ENCODE peak calls at places on chromosomes 7 and 10, in nine cellular contexts. W, R, U, V, C, H, Z, M and T are unnamed samples.

GRCh38 chr10:49783645-49784044 is 21.5 kb upstream of the OGDHL start:
- DNase-seq in W (no peak), Z (no peak), H (no peak), M (peak), C (no peak), R (no peak), U (no peak), V (no peak), T (no peak)

GRCh38 chr10:78215645-78216044 is 182.0 kb downstream of the RPS24 start:
- DNase-seq in C (no peak), M (no peak), R (peak), H (peak), V (no peak), W (peak), Z (no peak), U (peak), T (no peak)

GRCh38 chr7:131131746-131132431 is 195.8 kb upstream of the MKLN1 start:
- DNase-seq in V (no peak), R (no peak), H (no peak), C (no peak), W (no peak), U (no peak), M (no peak), Z (no peak), T (no peak)

GRCh38 chr10:62306663-62307062 is 38.0 kb upstream of the RTKN2 start:
- DNase-seq in Z (no peak), W (no peak), U (no peak), C (no peak), V (no peak), H (peak), M (no peak), R (no peak), T (no peak)

GRCh38 chr10:94546058-94546595 is 539 bp downstream of the HELLS start:
- DNase-seq in R (no peak), C (peak), Z (peak), V (no peak), W (peak), H (no peak), U (peak), M (peak), T (no peak)

GRCh38 chr10:16184911-16185310 is 251.9 kb upstream of the PTER start:
- DNase-seq in W (no peak), U (no peak), H (no peak), V (no peak), M (no peak), Z (no peak), R (no peak), C (no peak), T (no peak)

GRCh38 chr10:35042783-35043182 is 47.4 kb downstream of the CUL2 start:
- DNase-seq in W (no peak), H (no peak), Z (no peak), M (no peak), V (no peak), R (no peak), U (no peak), C (no peak), T (no peak)

GRCh38 chr10:133257489-133258065 is 19.1 kb downstream of the ADAM8 start:
- DNase-seq in U (peak), C (no peak), W (peak), M (peak), V (peak), Z (no peak), R (peak), H (peak), T (no peak)

GRCh38 chr10:7756360-7756992 is 31.3 kb downstream of the KIN start:
- DNase-seq in Z (no peak), C (peak), R (no peak), V (peak), U (peak), H (no peak), M (peak), W (peak), T (no peak)

GRCh38 chr7:8436965-8437364 is 3.6 kb downstream of the NXPH1 start:
- DNase-seq in W (peak), Z (peak), H (no peak), M (peak), U (no peak), C (peak), R (no peak), V (peak), T (peak)

DNA sequence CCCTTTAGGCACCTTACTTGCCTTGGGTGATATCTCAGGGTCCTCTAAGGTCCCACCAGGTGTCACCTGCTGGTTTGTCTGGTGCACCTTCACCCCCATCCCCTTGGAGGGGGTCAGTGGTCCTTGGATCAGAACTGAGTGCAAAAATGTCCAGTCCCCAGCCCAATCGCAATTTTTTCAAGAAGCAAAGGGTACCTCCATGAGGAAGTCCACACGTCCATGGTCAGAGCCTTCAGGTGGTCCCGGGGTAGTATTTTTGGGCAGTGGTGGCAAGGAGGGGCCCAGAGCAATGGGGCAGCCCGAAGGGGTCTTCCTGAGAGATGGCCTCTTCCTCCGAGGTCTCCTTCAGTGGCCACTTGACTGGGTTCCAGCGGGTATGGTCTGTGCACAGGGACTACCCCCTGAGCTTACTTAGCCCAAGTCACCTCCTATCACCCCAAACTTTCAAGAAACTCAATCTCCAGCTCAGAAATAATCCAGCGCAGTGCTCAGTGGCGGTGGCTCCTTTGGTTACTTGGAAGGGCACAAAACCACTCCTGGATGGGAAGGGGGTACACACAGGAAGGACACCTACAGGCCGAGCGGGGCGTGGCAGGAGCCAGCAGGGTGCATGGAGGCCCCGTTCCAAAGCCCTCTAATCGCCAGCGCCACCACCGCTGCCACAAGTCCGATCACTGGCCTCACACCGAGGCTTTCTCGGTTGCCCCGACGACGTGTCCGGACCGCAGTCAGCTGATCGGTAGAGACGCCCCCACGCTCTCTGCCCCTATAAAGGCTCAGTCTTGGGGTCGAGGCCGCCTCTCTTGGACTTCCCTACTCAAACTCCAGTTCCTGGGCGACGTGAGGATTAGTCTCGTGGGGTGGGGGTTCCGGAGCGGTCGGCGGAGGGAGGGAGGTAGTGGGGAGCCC is 4.5 kb downstream of the SAP25 start:
- DNase-seq in U (no peak), H (no peak), Z (no peak), R (peak), M (peak), W (peak), V (peak), C (no peak), T (peak)
- TF ChIP-seq CTCF in U (peak), H (peak), Z (peak), R (peak), M (peak), W (peak), V (peak), C (peak), T (peak)

GRCh38 chr7:80699030-80699638 is 60.7 kb downstream of the CD36 start:
- DNase-seq in H (no peak), U (peak), Z (peak), R (no peak), V (no peak), M (peak), C (peak), W (peak), T (no peak)
- TF ChIP-seq CTCF in H (peak), U (peak), Z (peak), R (peak), V (no peak), M (peak), C (peak), W (peak), T (peak)

DNA sequence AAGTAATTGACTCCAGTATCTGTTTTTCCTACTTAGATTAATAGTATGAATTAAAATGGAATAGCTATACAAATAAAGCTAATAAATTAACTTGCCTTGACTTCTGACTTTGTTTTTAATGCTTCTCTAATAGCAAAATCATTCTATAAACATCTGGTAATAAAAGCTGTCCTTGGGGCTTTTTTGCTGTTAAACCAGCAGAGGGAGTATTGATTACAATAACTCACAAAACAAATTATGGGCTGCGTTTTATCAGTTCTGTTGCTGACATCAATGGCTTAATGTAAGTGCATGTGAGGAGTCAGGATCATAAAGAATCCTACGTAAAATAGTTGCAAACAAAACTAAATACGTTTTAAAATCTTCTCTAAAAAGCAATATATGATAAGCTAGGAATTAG is 667.8 kb downstream of the PCDH15 start:
- DNase-seq in W (no peak), H (no peak), R (no peak), C (peak), V (no peak), U (no peak), M (peak), Z (no peak), T (no peak)
- TF ChIP-seq CTCF in W (no peak), H (no peak), R (no peak), C (peak), V (peak), U (no peak), M (peak), Z (peak), T (peak)

GRCh38 chr10:84075226-84076046 is 63.9 kb upstream of the GHITM start:
- DNase-seq in R (no peak), V (no peak), M (no peak), C (no peak), W (no peak), U (no peak), Z (no peak), H (no peak), T (no peak)

GRCh38 chr10:84076047-84076388 is 63.3 kb upstream of the GHITM start:
- DNase-seq in W (peak), R (no peak), C (no peak), Z (peak), U (peak), H (no peak), M (no peak), V (no peak), T (no peak)

GRCh38 chr10:84077728-84078127 is 61.6 kb upstream of the GHITM start:
- DNase-seq in U (no peak), M (no peak), C (no peak), Z (no peak), H (no peak), V (no peak), R (no peak), W (no peak), T (no peak)

GRCh38 chr10:84078771-84079170 is 60.5 kb upstream of the GHITM start:
- DNase-seq in U (no peak), R (no peak), M (no peak), W (no peak), H (no peak), Z (no peak), C (no peak), V (no peak), T (no peak)

GRCh38 chr10:84076540-84077195 is 62.6 kb upstream of the GHITM start:
- DNase-seq in R (no peak), C (no peak), Z (no peak), U (peak), V (no peak), M (peak), H (no peak), W (peak), T (no peak)
- TF ChIP-seq CTCF in R (no peak), C (no peak), Z (no peak), U (peak), V (no peak), M (peak), H (no peak), W (peak), T (peak)

GRCh38 chr10:17380016-17380415 is 74.4 kb downstream of the ST8SIA6 start:
- DNase-seq in U (no peak), Z (no peak), R (no peak), H (no peak), M (no peak), W (no peak), C (no peak), V (no peak), T (no peak)

GRCh38 chr10:17380888-17381287 is 73.5 kb downstream of the ST8SIA6 start:
- DNase-seq in M (no peak), H (no peak), Z (no peak), R (no peak), W (no peak), C (no peak), V (no peak), U (no peak), T (no peak)

GRCh38 chr10:17379151-17379690 is 75.2 kb downstream of the ST8SIA6 start:
- DNase-seq in Z (no peak), R (no peak), V (no peak), M (no peak), C (no peak), H (no peak), U (no peak), W (no peak), T (no peak)

GRCh38 chr10:17381502-17382142 is 72.8 kb downstream of the ST8SIA6 start:
- DNase-seq in H (no peak), W (no peak), Z (no peak), U (peak), V (no peak), M (no peak), R (no peak), C (no peak), T (no peak)

DNA sequence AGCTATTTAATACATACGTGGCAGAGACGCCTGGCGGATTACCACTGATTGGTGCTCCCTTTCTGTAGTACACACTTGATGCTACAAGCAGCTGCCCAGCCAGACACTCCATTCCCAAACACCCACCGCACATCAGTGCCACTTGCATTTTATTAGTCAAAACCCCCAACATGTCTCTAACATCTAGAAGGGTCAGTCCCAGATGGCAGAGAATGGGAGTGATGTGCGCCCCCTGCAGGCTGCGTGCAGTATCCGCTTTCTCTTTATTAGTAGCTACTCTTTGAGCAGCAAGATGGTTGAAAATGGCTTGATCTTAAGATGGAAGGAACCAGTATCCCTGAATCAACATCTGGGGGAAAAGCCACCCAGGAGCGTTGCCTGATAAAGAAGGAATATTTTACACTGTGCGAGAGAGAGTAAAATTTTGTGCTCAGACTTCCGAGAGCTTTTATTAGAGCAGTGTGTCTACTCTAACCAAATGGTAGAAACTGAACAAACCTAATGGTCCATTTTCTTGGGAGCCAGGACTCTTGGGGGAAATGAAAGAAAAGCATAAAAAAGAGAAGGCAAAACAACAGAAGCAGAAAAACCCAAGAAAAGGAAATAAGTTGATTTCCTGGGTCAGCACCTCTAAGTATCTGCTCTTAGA is 78.3 kb downstream of the ST8SIA6 start:
- DNase-seq in R (no peak), C (no peak), V (peak), W (peak), H (no peak), Z (no peak), M (peak), U (peak), T (no peak)
- TF ChIP-seq CTCF in R (no peak), C (peak), V (peak), W (peak), H (no peak), Z (peak), M (peak), U (peak), T (peak)

DNA sequence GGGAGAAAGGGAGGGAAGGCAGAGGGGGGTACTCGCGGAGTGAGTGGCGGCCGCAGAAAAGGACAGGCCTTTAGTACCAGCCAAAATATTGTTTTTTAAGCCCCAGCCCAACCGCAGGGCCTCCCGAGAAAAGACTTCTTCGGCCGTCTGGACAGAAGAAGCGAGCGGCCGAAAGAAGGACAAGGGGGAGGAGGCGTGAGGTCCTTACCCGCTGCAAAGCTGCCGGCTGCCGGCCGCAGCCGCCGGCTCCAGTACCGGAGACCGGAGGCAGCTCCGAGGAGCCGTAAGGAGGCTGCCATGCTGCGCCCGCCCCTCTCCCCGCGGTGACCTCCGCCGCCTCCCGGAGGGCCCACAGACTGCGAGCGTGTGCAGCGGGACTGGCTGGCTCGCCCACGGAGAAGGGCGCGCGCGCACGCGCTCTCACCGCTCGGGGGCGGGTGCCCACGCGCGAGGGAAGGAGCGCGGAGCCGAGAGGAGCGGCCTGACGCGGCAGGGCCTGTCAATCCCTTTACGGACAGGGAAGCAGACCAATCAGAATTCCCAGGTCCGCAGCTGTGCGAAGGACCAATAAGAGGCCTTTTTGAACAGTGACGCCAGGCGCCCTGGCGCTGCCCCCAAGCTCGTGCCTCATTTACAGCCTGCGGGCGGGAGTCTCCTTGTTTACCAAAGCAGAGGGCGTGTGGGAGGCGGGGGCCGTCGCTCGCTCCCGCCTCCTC is at the start of gene HIBADH:
- DNase-seq in M (peak), W (peak), R (peak), V (peak), C (peak), H (peak), Z (peak), U (peak), T (peak)
- TF ChIP-seq CTCF in M (no peak), W (no peak), R (no peak), V (no peak), C (no peak), H (peak), Z (no peak), U (no peak), T (peak)

GRCh38 chr7:142557971-142558582 is 191.2 kb upstream of the PRSS1 start:
- DNase-seq in R (no peak), V (peak), C (peak), M (peak), W (peak), Z (no peak), U (peak), H (no peak), T (no peak)
- TF ChIP-seq CTCF in R (no peak), V (peak), C (peak), M (peak), W (peak), Z (peak), U (peak), H (peak), T (peak)

GRCh38 chr7:88363249-88363648 is 56.6 kb upstream of the STEAP4 start:
- DNase-seq in U (no peak), R (no peak), W (no peak), Z (no peak), C (no peak), H (no peak), M (no peak), V (no peak), T (no peak)
- TF ChIP-seq CTCF in U (no peak), R (no peak), W (no peak), Z (no peak), C (no peak), H (no peak), M (no peak), V (no peak), T (no peak)

GRCh38 chr7:107690084-107690483 is 29.5 kb downstream of the SLC26A4 start:
- DNase-seq in W (no peak), Z (no peak), R (no peak), V (no peak), U (no peak), C (no peak), M (no peak), H (no peak), T (no peak)
- TF ChIP-seq CTCF in W (no peak), Z (no peak), R (no peak), V (no peak), U (no peak), C (no peak), M (no peak), H (no peak), T (no peak)